ENCODE peak calls at places on chromosomes 3 and 15, in five cellular contexts. D is neuronal stem cell, T is tibial artery, Z is GM23248, E is trophoblast cell. F is an unnamed sample.

GRCh38 chr15:63288778-63289378 is 11.5 kb downstream of the APH1B start:
- DNase-seq in D (no peak), T (no peak), Z (peak), E (no peak), F (peak)

GRCh38 chr3:181947606-181948005 is 235.9 kb downstream of the SOX2 start:
- DNase-seq in D (no peak), T (no peak), Z (no peak), E (no peak), F (no peak)

GRCh38 chr3:13073042-13073906 is at the start of gene IQSEC1:
- DNase-seq in D (peak), T (peak), Z (peak), E (no peak), F (peak)

GRCh38 chr15:41263891-41264351 is 32.9 kb downstream of the CHP1 start:
- DNase-seq in D (peak), T (no peak), Z (peak), E (no peak), F (no peak)

GRCh38 chr3:143119009-143119914 is at the start of gene CHST2:
- DNase-seq in D (peak), T (no peak), Z (peak), E (peak), F (no peak)

GRCh38 chr15:100705065-100705464 is 102.7 kb downstream of the ASB7 start:
- DNase-seq in D (no peak), T (no peak), Z (no peak), E (no peak), F (no peak)

GRCh38 chr15:89790206-89790605 is 14.1 kb downstream of the MESP2 start:
- DNase-seq in D (no peak), T (no peak), Z (no peak), E (no peak), F (no peak)

GRCh38 chr3:126672741-126673140 is 17.8 kb upstream of the TXNRD3 start:
- DNase-seq in D (no peak), T (no peak), Z (no peak), E (no peak), F (no peak)

GRCh38 chr15:64006642-64007041 is 39.6 kb downstream of the DAPK2 start:
- DNase-seq in D (no peak), T (no peak), Z (no peak), E (no peak), F (no peak)

GRCh38 chr3:72601049-72601448 is 247.2 kb downstream of the SHQ1 start:
- DNase-seq in D (no peak), T (no peak), Z (no peak), E (no peak), F (no peak)

GRCh38 chr15:65885668-65886218 is 16.5 kb downstream of the RAB11A start:
- DNase-seq in D (no peak), T (no peak), Z (no peak), E (no peak), F (no peak)

GRCh38 chr3:138834359-138835176 is at the start of gene PIK3CB:
- DNase-seq in D (peak), T (peak), Z (peak), E (peak), F (peak)

GRCh38 chr3:126926684-126927404 is 56.1 kb upstream of the PLXNA1 start:
- DNase-seq in D (no peak), T (peak), Z (peak), E (no peak), F (no peak)

GRCh38 chr3:57791245-57791644 is 35.1 kb downstream of the SLMAP start:
- DNase-seq in D (no peak), T (no peak), Z (no peak), E (no peak), F (no peak)

GRCh38 chr3:12719984-12720656 is 38.9 kb downstream of the TMEM40 start:
- DNase-seq in D (peak), T (peak), Z (peak), E (peak), F (peak)

DNA sequence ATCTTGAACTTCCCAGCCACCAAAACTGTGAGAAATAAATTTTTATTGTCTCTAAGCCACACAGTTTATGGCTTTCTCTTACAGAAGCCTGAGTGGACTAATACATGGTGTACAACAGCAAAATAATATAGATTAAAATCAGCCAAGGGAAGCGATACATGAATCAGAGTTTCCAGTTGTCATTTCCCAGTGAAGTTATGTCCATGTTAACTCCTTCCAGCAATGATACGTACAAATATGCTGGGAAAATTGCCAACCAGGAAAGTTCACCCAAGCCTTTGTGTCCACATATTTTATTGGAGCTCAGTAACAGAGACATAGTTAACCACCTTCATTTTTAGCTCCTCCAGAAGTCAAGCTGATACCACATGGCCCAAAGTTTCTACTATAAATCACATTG is 280.9 kb upstream of the KCNMB2 start:
- DNase-seq in D (no peak), T (no peak), Z (peak), E (no peak), F (no peak)
- H3K27ac ChIP-seq in D (no peak), T (no peak), Z (no peak), E (no peak), F (no peak)

DNA sequence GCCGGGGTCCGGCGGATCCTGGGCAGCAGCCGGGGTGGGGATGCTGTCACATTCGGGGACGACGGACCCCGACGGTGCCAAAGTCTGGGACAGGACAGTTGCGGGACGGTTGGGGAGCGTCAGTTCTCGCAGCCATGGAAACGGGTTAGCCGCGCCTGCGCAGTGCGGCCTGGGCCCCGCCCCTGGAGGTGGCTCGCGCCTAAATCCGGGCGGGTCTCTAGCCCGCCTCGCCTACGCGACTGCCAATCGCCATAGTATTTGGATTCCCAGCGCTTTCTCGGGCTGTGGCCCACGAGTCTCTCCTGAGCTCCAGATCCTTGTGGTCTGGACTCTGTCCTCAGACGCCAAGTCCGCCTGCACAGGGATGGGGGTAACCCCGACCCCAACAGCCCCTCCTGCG is at the start of gene ZMYND10:
- DNase-seq in D (peak), T (no peak), Z (peak), E (peak), F (peak)
- H3K4me3 ChIP-seq in D (peak), T (peak), Z (peak), E (peak), F (no peak)

GRCh38 chr3:16884748-16885587 is at the start of gene PLCL2:
- DNase-seq in D (peak), T (peak), Z (peak), E (peak), F (peak)

GRCh38 chr3:16884084-16884747 is 539 bp upstream of the PLCL2 start:
- DNase-seq in D (peak), T (peak), Z (peak), E (no peak), F (peak)

GRCh38 chr3:16885948-16886683 is 1.4 kb downstream of the PLCL2 start:
- DNase-seq in D (no peak), T (no peak), Z (peak), E (no peak), F (no peak)

GRCh38 chr3:16887130-16887529 is 2.4 kb downstream of the PLCL2 start:
- DNase-seq in D (no peak), T (no peak), Z (no peak), E (no peak), F (no peak)

GRCh38 chr3:16885588-16885903 is 791 bp downstream of the PLCL2 start:
- DNase-seq in D (no peak), T (no peak), Z (no peak), E (no peak), F (no peak)
- H3K27ac ChIP-seq in D (no peak), T (peak), Z (peak), E (no peak), F (peak)

GRCh38 chr15:83284563-83285283 is at the start of gene BNC1:
- DNase-seq in D (no peak), T (no peak), Z (no peak), E (no peak), F (no peak)
- H3K4me3 ChIP-seq in D (peak), T (peak), Z (peak), E (peak), F (no peak)

DNA sequence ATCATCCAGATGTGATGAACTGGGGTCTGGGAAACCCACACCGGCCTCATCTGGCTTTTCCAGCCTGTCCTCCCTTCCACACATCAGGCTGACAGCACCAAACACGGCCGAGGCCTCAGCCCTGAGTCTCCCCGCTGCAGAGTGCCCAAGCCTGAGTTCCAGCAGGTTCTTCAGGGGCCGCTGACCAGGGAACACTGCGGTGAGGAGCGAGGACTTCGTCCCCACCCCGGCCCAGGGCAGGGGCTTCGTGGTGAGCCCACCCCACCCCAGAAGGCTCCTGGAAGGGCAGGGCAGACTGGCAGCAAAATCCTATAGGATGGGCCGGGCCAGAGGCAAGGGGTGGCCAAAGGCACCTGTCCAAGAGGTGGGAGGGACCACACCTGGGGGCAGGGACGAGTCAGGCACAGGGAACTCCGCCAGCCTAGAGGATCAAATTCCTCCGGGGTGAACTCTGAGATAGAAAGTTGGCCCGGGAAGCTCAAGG is at the start of gene SLC51A:
- DNase-seq in D (no peak), T (no peak), Z (no peak), E (no peak), F (no peak)
- H3K27ac ChIP-seq in D (no peak), T (no peak), Z (no peak), E (no peak), F (no peak)

DNA sequence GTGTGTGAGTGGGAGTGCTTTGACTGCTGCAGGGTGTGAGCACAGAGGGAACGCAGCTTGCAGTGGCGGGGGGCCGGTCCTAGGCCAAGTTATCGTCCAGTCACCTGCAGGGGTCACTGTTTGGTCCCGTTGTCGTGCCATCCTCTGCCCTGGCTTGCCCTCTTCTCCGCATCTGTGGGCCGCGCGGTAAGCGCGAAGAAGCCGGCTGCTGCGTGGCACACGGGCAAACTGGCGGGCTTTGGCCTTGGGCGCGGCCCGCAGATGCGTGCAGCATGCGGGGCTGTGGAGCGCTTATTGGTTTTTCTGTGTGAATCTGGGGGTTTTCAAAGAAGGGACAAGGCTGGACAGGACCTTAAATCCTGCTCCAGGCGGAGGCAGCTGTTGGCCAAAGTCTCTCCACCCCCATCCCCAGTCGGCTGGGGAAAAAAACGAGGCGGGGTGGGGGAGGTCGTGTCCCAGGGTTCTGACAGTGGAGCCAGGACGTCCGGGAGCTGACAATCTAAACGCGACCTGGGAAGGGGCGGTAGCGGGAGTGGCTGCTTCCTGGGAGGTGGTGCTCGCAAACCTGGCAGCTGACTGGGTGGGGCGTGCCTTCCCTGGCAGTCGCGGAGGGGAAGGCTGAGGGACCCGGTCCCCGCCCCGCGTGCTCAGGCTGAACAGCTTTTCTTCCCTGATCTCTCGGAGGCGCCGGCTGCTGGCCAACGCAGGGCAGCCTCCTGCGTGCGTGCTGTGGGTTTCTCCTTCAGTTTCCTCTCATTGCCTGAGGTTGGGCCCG is 39.7 kb upstream of the VEPH1 start:
- DNase-seq in D (peak), T (peak), Z (peak), E (peak), F (no peak)
- H3K4me3 ChIP-seq in D (no peak), T (peak), Z (peak), E (peak), F (no peak)

GRCh38 chr3:189824629-189825312 is 193.6 kb downstream of the TP63 start:
- DNase-seq in D (no peak), T (no peak), Z (peak), E (peak), F (no peak)
- H3K27ac ChIP-seq in D (no peak), T (no peak), Z (peak), E (peak), F (no peak)

GRCh38 chr3:185559706-185560090 is 7.3 kb upstream of the LIPH start:
- DNase-seq in D (no peak), T (no peak), Z (no peak), E (no peak), F (no peak)

GRCh38 chr3:185555948-185556347 is 3.6 kb upstream of the LIPH start:
- DNase-seq in D (no peak), T (no peak), Z (no peak), E (no peak), F (no peak)

GRCh38 chr3:185560676-185561075 is 8.3 kb upstream of the LIPH start:
- DNase-seq in D (no peak), T (no peak), Z (no peak), E (no peak), F (no peak)

GRCh38 chr3:185561374-185561943 is 9.1 kb upstream of the LIPH start:
- DNase-seq in D (no peak), T (no peak), Z (no peak), E (no peak), F (no peak)

DNA sequence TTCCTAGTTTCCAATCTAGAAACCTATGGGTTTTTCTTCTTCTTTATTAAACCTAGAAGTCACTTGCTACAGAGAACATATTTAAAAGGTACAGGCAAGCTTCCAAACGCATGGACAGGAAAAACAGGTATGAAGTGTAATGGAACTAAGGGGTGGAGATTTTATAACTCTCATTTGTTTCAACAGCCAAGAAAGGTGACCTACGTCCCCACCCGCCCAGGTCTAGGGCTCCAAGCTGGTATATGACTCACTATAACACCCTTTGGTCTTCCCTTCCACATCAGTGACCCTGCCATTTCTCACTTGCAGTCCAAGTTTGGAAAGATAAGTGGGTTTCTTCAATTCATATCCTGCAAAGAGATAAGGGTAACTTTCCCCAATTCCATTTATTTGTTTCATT is 6.0 kb upstream of the LIPH start:
- DNase-seq in D (no peak), T (no peak), Z (peak), E (peak), F (no peak)
- H3K4me3 ChIP-seq in D (no peak), T (no peak), Z (no peak), E (no peak), F (no peak)

GRCh38 chr3:99925584-99925983 is 107.9 kb downstream of the CMSS1 start:
- DNase-seq in D (no peak), T (peak), Z (peak), E (no peak), F (no peak)

GRCh38 chr3:99928758-99929408 is 111.2 kb downstream of the CMSS1 start:
- DNase-seq in D (no peak), T (no peak), Z (no peak), E (no peak), F (no peak)

GRCh38 chr3:99931059-99931458 is 113.4 kb downstream of the CMSS1 start:
- DNase-seq in D (no peak), T (no peak), Z (no peak), E (no peak), F (no peak)

GRCh38 chr3:99927651-99928390 is 110.2 kb downstream of the CMSS1 start:
- DNase-seq in D (no peak), T (no peak), Z (no peak), E (no peak), F (no peak)

DNA sequence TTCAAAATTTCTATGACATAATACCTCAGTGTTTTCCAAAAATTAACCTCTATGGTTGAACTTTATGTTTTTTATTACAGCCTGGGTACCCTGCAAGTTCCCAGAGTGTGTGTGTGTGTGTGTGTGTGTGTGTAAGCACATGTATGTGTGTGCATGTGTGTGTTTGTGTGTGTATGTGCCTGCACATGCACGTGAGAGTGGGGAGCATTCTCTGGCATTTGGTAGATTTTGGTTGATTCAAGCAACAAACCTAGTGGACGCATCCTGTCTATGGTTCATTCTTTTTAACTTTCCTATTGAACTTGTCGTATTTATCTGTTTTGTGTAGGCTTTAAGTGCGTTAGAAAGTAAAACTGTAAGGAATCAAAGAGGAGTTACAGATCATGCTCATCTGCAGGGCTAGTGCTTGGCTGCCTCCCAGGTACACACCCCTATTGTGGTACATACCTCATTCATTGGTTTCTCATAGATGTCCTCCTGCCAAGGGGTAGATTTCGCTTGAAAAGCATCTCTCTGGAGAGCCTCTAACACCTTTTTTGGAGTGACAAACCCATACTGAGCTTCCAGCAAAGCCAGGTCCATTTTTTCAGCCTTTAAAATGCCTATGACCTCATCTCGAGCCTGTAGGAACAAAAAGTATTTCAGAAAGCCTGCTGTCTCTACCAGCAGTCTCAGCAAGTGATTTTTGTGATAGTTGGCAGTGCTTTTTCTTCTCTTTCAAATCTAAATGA is 111.9 kb downstream of the CMSS1 start:
- DNase-seq in D (no peak), T (no peak), Z (peak), E (no peak), F (no peak)
- H3K27ac ChIP-seq in D (no peak), T (peak), Z (no peak), E (peak), F (no peak)